ENCODE peak calls at places on chromosomes 12 and 14, in nine cellular contexts. One of them, this sample, is unnamed.

GRCh38 chr14:53108292-53108937 is 44.7 kb downstream of the DDHD1 start:
- DNase-seq in pons: no peak
- DNase-seq in GM20000: no peak
- DNase-seq in NCI-H1092: no peak
- DNase-seq in body of pancreas: no peak
- DNase-seq in activated CD4-positive, alpha-beta T cell treated with anti-CD3 and anti-CD28 coated beads for 48 hours: no peak
- DNase-seq in transverse colon: no peak
- DNase-seq in iPS-NIHi11: no peak
- DNase-seq in GM23248: peak
- DNase-seq in this sample: no peak

GRCh38 chr12:132597333-132598283 is 12.8 kb downstream of the LRCOL1 start:
- DNase-seq in activated CD4-positive, alpha-beta T cell treated with anti-CD3 and anti-CD28 coated beads for 48 hours: no peak
- DNase-seq in iPS-NIHi11: no peak
- DNase-seq in NCI-H1092: peak
- DNase-seq in pons: no peak
- DNase-seq in transverse colon: no peak
- DNase-seq in GM23248: peak
- DNase-seq in GM20000: no peak
- DNase-seq in body of pancreas: no peak
- DNase-seq in this sample: peak

GRCh38 chr12:3130053-3130805 is 53.0 kb downstream of the TSPAN9 start:
- DNase-seq in transverse colon: no peak
- DNase-seq in GM23248: no peak
- DNase-seq in body of pancreas: no peak
- DNase-seq in GM20000: no peak
- DNase-seq in NCI-H1092: peak
- DNase-seq in pons: peak
- DNase-seq in activated CD4-positive, alpha-beta T cell treated with anti-CD3 and anti-CD28 coated beads for 48 hours: no peak
- DNase-seq in iPS-NIHi11: no peak
- DNase-seq in this sample: no peak

GRCh38 chr14:55448146-55448614 is 7.8 kb upstream of the TBPL2 start:
- DNase-seq in activated CD4-positive, alpha-beta T cell treated with anti-CD3 and anti-CD28 coated beads for 48 hours: peak
- DNase-seq in GM23248: peak
- DNase-seq in iPS-NIHi11: no peak
- DNase-seq in transverse colon: peak
- DNase-seq in pons: no peak
- DNase-seq in GM20000: no peak
- DNase-seq in NCI-H1092: no peak
- DNase-seq in body of pancreas: peak
- DNase-seq in this sample: peak

GRCh38 chr12:76317976-76318375 is 30.2 kb downstream of the BBS10 start:
- DNase-seq in body of pancreas: no peak
- DNase-seq in transverse colon: no peak
- DNase-seq in NCI-H1092: no peak
- DNase-seq in pons: no peak
- DNase-seq in iPS-NIHi11: no peak
- DNase-seq in GM23248: no peak
- DNase-seq in activated CD4-positive, alpha-beta T cell treated with anti-CD3 and anti-CD28 coated beads for 48 hours: no peak
- DNase-seq in GM20000: no peak
- DNase-seq in this sample: no peak

GRCh38 chr12:39420043-39420442 is 22.9 kb downstream of the KIF21A start:
- DNase-seq in GM23248: no peak
- DNase-seq in GM20000: no peak
- DNase-seq in iPS-NIHi11: no peak
- DNase-seq in pons: no peak
- DNase-seq in transverse colon: no peak
- DNase-seq in NCI-H1092: no peak
- DNase-seq in activated CD4-positive, alpha-beta T cell treated with anti-CD3 and anti-CD28 coated beads for 48 hours: no peak
- DNase-seq in body of pancreas: no peak
- DNase-seq in this sample: no peak

GRCh38 chr14:53748691-53749090 is 207.9 kb downstream of the BMP4 start:
- DNase-seq in GM23248: no peak
- DNase-seq in GM20000: no peak
- DNase-seq in iPS-NIHi11: no peak
- DNase-seq in NCI-H1092: no peak
- DNase-seq in activated CD4-positive, alpha-beta T cell treated with anti-CD3 and anti-CD28 coated beads for 48 hours: no peak
- DNase-seq in pons: no peak
- DNase-seq in body of pancreas: no peak
- DNase-seq in transverse colon: no peak
- DNase-seq in this sample: no peak

GRCh38 chr12:117441751-117442150 is 80.3 kb upstream of the NOS1 start:
- DNase-seq in activated CD4-positive, alpha-beta T cell treated with anti-CD3 and anti-CD28 coated beads for 48 hours: no peak
- DNase-seq in NCI-H1092: no peak
- DNase-seq in pons: peak
- DNase-seq in GM20000: no peak
- DNase-seq in GM23248: peak
- DNase-seq in iPS-NIHi11: no peak
- DNase-seq in transverse colon: no peak
- DNase-seq in body of pancreas: peak
- DNase-seq in this sample: no peak

GRCh38 chr12:45469902-45470301 is 254.0 kb downstream of the ANO6 start:
- DNase-seq in body of pancreas: no peak
- DNase-seq in iPS-NIHi11: no peak
- DNase-seq in pons: no peak
- DNase-seq in GM23248: no peak
- DNase-seq in activated CD4-positive, alpha-beta T cell treated with anti-CD3 and anti-CD28 coated beads for 48 hours: no peak
- DNase-seq in NCI-H1092: no peak
- DNase-seq in GM20000: no peak
- DNase-seq in transverse colon: no peak
- DNase-seq in this sample: no peak

GRCh38 chr12:106044773-106045172 is 94.0 kb downstream of the NUAK1 start:
- DNase-seq in body of pancreas: no peak
- DNase-seq in iPS-NIHi11: no peak
- DNase-seq in pons: no peak
- DNase-seq in GM23248: peak
- DNase-seq in NCI-H1092: no peak
- DNase-seq in activated CD4-positive, alpha-beta T cell treated with anti-CD3 and anti-CD28 coated beads for 48 hours: no peak
- DNase-seq in transverse colon: no peak
- DNase-seq in GM20000: no peak
- DNase-seq in this sample: peak

GRCh38 chr12:85574291-85574690 is 261.9 kb downstream of the RASSF9 start:
- DNase-seq in NCI-H1092: no peak
- DNase-seq in GM23248: no peak
- DNase-seq in transverse colon: no peak
- DNase-seq in pons: no peak
- DNase-seq in GM20000: no peak
- DNase-seq in activated CD4-positive, alpha-beta T cell treated with anti-CD3 and anti-CD28 coated beads for 48 hours: no peak
- DNase-seq in iPS-NIHi11: no peak
- DNase-seq in body of pancreas: no peak
- DNase-seq in this sample: no peak

GRCh38 chr14:105883066-105884005 is 357.0 kb downstream of the TMEM121 start:
- DNase-seq in body of pancreas: peak
- DNase-seq in activated CD4-positive, alpha-beta T cell treated with anti-CD3 and anti-CD28 coated beads for 48 hours: peak
- DNase-seq in iPS-NIHi11: no peak
- DNase-seq in GM23248: no peak
- DNase-seq in pons: no peak
- DNase-seq in GM20000: no peak
- DNase-seq in NCI-H1092: no peak
- DNase-seq in transverse colon: peak
- DNase-seq in this sample: no peak

GRCh38 chr12:2976581-2976996 is 17.4 kb downstream of the TEAD4 start:
- DNase-seq in pons: no peak
- DNase-seq in iPS-NIHi11: peak
- DNase-seq in NCI-H1092: no peak
- DNase-seq in GM20000: no peak
- DNase-seq in transverse colon: no peak
- DNase-seq in body of pancreas: no peak
- DNase-seq in GM23248: no peak
- DNase-seq in activated CD4-positive, alpha-beta T cell treated with anti-CD3 and anti-CD28 coated beads for 48 hours: no peak
- DNase-seq in this sample: no peak

GRCh38 chr14:77709412-77709811 is 1.5 kb downstream of the SLIRP start:
- DNase-seq in GM23248: no peak
- DNase-seq in transverse colon: no peak
- DNase-seq in activated CD4-positive, alpha-beta T cell treated with anti-CD3 and anti-CD28 coated beads for 48 hours: no peak
- DNase-seq in iPS-NIHi11: no peak
- DNase-seq in pons: peak
- DNase-seq in body of pancreas: no peak
- DNase-seq in GM20000: no peak
- DNase-seq in NCI-H1092: no peak
- DNase-seq in this sample: no peak

GRCh38 chr12:41943671-41944070 is 201.0 kb downstream of the GXYLT1 start:
- DNase-seq in GM23248: no peak
- DNase-seq in iPS-NIHi11: no peak
- DNase-seq in transverse colon: no peak
- DNase-seq in pons: no peak
- DNase-seq in body of pancreas: no peak
- DNase-seq in activated CD4-positive, alpha-beta T cell treated with anti-CD3 and anti-CD28 coated beads for 48 hours: no peak
- DNase-seq in GM20000: no peak
- DNase-seq in NCI-H1092: no peak
- DNase-seq in this sample: no peak

GRCh38 chr12:87793134-87793533 is 236.1 kb downstream of the C12orf50 start:
- DNase-seq in GM20000: no peak
- DNase-seq in body of pancreas: no peak
- DNase-seq in activated CD4-positive, alpha-beta T cell treated with anti-CD3 and anti-CD28 coated beads for 48 hours: no peak
- DNase-seq in pons: no peak
- DNase-seq in iPS-NIHi11: no peak
- DNase-seq in transverse colon: no peak
- DNase-seq in GM23248: peak
- DNase-seq in NCI-H1092: no peak
- DNase-seq in this sample: peak

GRCh38 chr14:32561520-32561919 is 232.4 kb downstream of the AKAP6 start:
- DNase-seq in activated CD4-positive, alpha-beta T cell treated with anti-CD3 and anti-CD28 coated beads for 48 hours: no peak
- DNase-seq in NCI-H1092: no peak
- DNase-seq in pons: no peak
- DNase-seq in iPS-NIHi11: no peak
- DNase-seq in body of pancreas: no peak
- DNase-seq in GM20000: no peak
- DNase-seq in transverse colon: no peak
- DNase-seq in GM23248: peak
- DNase-seq in this sample: peak

GRCh38 chr14:75995372-75996041 is 9.9 kb downstream of the IFT43 start:
- DNase-seq in iPS-NIHi11: no peak
- DNase-seq in body of pancreas: peak
- DNase-seq in transverse colon: peak
- DNase-seq in activated CD4-positive, alpha-beta T cell treated with anti-CD3 and anti-CD28 coated beads for 48 hours: no peak
- DNase-seq in GM20000: no peak
- DNase-seq in pons: no peak
- DNase-seq in GM23248: peak
- DNase-seq in NCI-H1092: no peak
- DNase-seq in this sample: no peak

GRCh38 chr12:44488180-44488579 is 387.9 kb downstream of the NELL2 start:
- DNase-seq in activated CD4-positive, alpha-beta T cell treated with anti-CD3 and anti-CD28 coated beads for 48 hours: no peak
- DNase-seq in pons: no peak
- DNase-seq in GM23248: no peak
- DNase-seq in transverse colon: no peak
- DNase-seq in GM20000: no peak
- DNase-seq in body of pancreas: no peak
- DNase-seq in iPS-NIHi11: no peak
- DNase-seq in NCI-H1092: no peak
- DNase-seq in this sample: no peak

GRCh38 chr14:51733147-51733546 is 81.4 kb downstream of the FRMD6 start:
- DNase-seq in GM20000: no peak
- DNase-seq in NCI-H1092: no peak
- DNase-seq in body of pancreas: no peak
- DNase-seq in iPS-NIHi11: no peak
- DNase-seq in transverse colon: no peak
- DNase-seq in GM23248: peak
- DNase-seq in activated CD4-positive, alpha-beta T cell treated with anti-CD3 and anti-CD28 coated beads for 48 hours: no peak
- DNase-seq in pons: no peak
- DNase-seq in this sample: no peak

GRCh38 chr12:52207106-52207505 is 15.3 kb upstream of the KRT80 start:
- DNase-seq in GM23248: no peak
- DNase-seq in NCI-H1092: no peak
- DNase-seq in GM20000: no peak
- DNase-seq in body of pancreas: peak
- DNase-seq in transverse colon: no peak
- DNase-seq in iPS-NIHi11: no peak
- DNase-seq in pons: no peak
- DNase-seq in activated CD4-positive, alpha-beta T cell treated with anti-CD3 and anti-CD28 coated beads for 48 hours: no peak
- DNase-seq in this sample: no peak

GRCh38 chr14:95597784-95598204 is 62.9 kb downstream of the GLRX5 start:
- DNase-seq in activated CD4-positive, alpha-beta T cell treated with anti-CD3 and anti-CD28 coated beads for 48 hours: peak
- DNase-seq in GM23248: peak
- DNase-seq in iPS-NIHi11: peak
- DNase-seq in transverse colon: no peak
- DNase-seq in pons: peak
- DNase-seq in NCI-H1092: peak
- DNase-seq in body of pancreas: peak
- DNase-seq in GM20000: peak
- DNase-seq in this sample: peak

GRCh38 chr14:45201908-45202307 is 51.1 kb downstream of the MIS18BP1 start:
- DNase-seq in pons: peak
- DNase-seq in NCI-H1092: no peak
- DNase-seq in activated CD4-positive, alpha-beta T cell treated with anti-CD3 and anti-CD28 coated beads for 48 hours: peak
- DNase-seq in transverse colon: no peak
- DNase-seq in GM23248: peak
- DNase-seq in body of pancreas: no peak
- DNase-seq in iPS-NIHi11: peak
- DNase-seq in GM20000: peak
- DNase-seq in this sample: peak

GRCh38 chr14:91145396-91146160 is 31.7 kb downstream of the DGLUCY start:
- DNase-seq in transverse colon: no peak
- DNase-seq in GM23248: no peak
- DNase-seq in GM20000: no peak
- DNase-seq in iPS-NIHi11: no peak
- DNase-seq in pons: no peak
- DNase-seq in activated CD4-positive, alpha-beta T cell treated with anti-CD3 and anti-CD28 coated beads for 48 hours: no peak
- DNase-seq in body of pancreas: no peak
- DNase-seq in NCI-H1092: no peak
- DNase-seq in this sample: no peak

GRCh38 chr12:96329545-96329944 is 70.7 kb downstream of the CDK17 start:
- DNase-seq in GM20000: no peak
- DNase-seq in body of pancreas: no peak
- DNase-seq in activated CD4-positive, alpha-beta T cell treated with anti-CD3 and anti-CD28 coated beads for 48 hours: no peak
- DNase-seq in transverse colon: no peak
- DNase-seq in NCI-H1092: no peak
- DNase-seq in GM23248: no peak
- DNase-seq in iPS-NIHi11: no peak
- DNase-seq in pons: no peak
- DNase-seq in this sample: no peak

GRCh38 chr12:104243551-104243950 is 28.0 kb downstream of the TXNRD1 start:
- DNase-seq in body of pancreas: no peak
- DNase-seq in NCI-H1092: no peak
- DNase-seq in pons: no peak
- DNase-seq in GM23248: peak
- DNase-seq in transverse colon: no peak
- DNase-seq in iPS-NIHi11: no peak
- DNase-seq in activated CD4-positive, alpha-beta T cell treated with anti-CD3 and anti-CD28 coated beads for 48 hours: no peak
- DNase-seq in GM20000: no peak
- DNase-seq in this sample: no peak

GRCh38 chr12:54232790-54233189 is 44.0 kb upstream of the SMUG1 start:
- DNase-seq in GM20000: no peak
- DNase-seq in pons: no peak
- DNase-seq in transverse colon: no peak
- DNase-seq in activated CD4-positive, alpha-beta T cell treated with anti-CD3 and anti-CD28 coated beads for 48 hours: no peak
- DNase-seq in body of pancreas: no peak
- DNase-seq in iPS-NIHi11: no peak
- DNase-seq in NCI-H1092: no peak
- DNase-seq in GM23248: peak
- DNase-seq in this sample: peak

GRCh38 chr12:25184132-25184531 is 10.8 kb downstream of the DNAI7 start:
- DNase-seq in pons: no peak
- DNase-seq in NCI-H1092: no peak
- DNase-seq in body of pancreas: no peak
- DNase-seq in GM23248: no peak
- DNase-seq in transverse colon: no peak
- DNase-seq in GM20000: no peak
- DNase-seq in activated CD4-positive, alpha-beta T cell treated with anti-CD3 and anti-CD28 coated beads for 48 hours: no peak
- DNase-seq in iPS-NIHi11: no peak
- DNase-seq in this sample: no peak

GRCh38 chr12:15777355-15778012 is 11.7 kb downstream of the EPS8 start:
- DNase-seq in transverse colon: no peak
- DNase-seq in GM20000: no peak
- DNase-seq in pons: peak
- DNase-seq in activated CD4-positive, alpha-beta T cell treated with anti-CD3 and anti-CD28 coated beads for 48 hours: no peak
- DNase-seq in NCI-H1092: no peak
- DNase-seq in body of pancreas: no peak
- DNase-seq in iPS-NIHi11: no peak
- DNase-seq in GM23248: no peak
- DNase-seq in this sample: no peak

GRCh38 chr12:65631621-65632111 is 192.6 kb upstream of the HMGA2 start:
- DNase-seq in transverse colon: no peak
- DNase-seq in pons: peak
- DNase-seq in iPS-NIHi11: no peak
- DNase-seq in activated CD4-positive, alpha-beta T cell treated with anti-CD3 and anti-CD28 coated beads for 48 hours: no peak
- DNase-seq in GM20000: no peak
- DNase-seq in body of pancreas: no peak
- DNase-seq in NCI-H1092: no peak
- DNase-seq in GM23248: peak
- DNase-seq in this sample: peak

GRCh38 chr12:101780599-101780998 is 41.3 kb upstream of the SYCP3 start:
- DNase-seq in iPS-NIHi11: no peak
- DNase-seq in GM23248: no peak
- DNase-seq in body of pancreas: no peak
- DNase-seq in GM20000: no peak
- DNase-seq in pons: peak
- DNase-seq in NCI-H1092: no peak
- DNase-seq in transverse colon: no peak
- DNase-seq in activated CD4-positive, alpha-beta T cell treated with anti-CD3 and anti-CD28 coated beads for 48 hours: no peak
- DNase-seq in this sample: no peak